ENCODE peak calls at places on chromosomes 3 and 15, in seven cellular contexts. K is iris pigment epithelial cell, M is T-helper 17 cell, Q is head of caudate nucleus, O is EH, D is T-cell, B is lung. V is an unnamed sample.

GRCh38 chr3:50604628-50605588 is 6.7 kb downstream of the CISH start:
- DNase-seq in Q (no peak), D (no peak), M (no peak), O (no peak), K (no peak), B (no peak), V (no peak)

GRCh38 chr15:29090617-29091466 is 178.8 kb downstream of the NSMCE3 start:
- DNase-seq in O (peak; percentile 33), Q (no peak), B (no peak), D (peak; percentile 47), K (peak; percentile 24), M (peak; percentile 39), V (no peak)

GRCh38 chr3:48682786-48683185 is 2.9 kb downstream of the NCKIPSD start:
- DNase-seq in K (no peak), D (no peak), Q (no peak), B (no peak), M (no peak), O (no peak), V (no peak)

GRCh38 chr15:52734329-52734728 is 55.1 kb upstream of the ATOSA start:
- DNase-seq in B (no peak), M (no peak), Q (no peak), O (no peak), K (no peak), D (no peak), V (no peak)

GRCh38 chr3:99686955-99687612 is 48.7 kb downstream of the COL8A1 start:
- DNase-seq in B (peak; percentile 59), Q (peak; percentile 16), O (peak; percentile 72), K (peak; percentile 72), D (no peak), M (peak; percentile 9), V (no peak)

GRCh38 chr15:79775821-79776220 is 121.0 kb downstream of the MTHFS start:
- DNase-seq in K (no peak), O (no peak), M (no peak), Q (no peak), B (no peak), D (no peak), V (no peak)

GRCh38 chr3:27079427-27080105 is 289.6 kb downstream of the NEK10 start:
- DNase-seq in B (no peak), M (no peak), D (no peak), Q (no peak), K (no peak), O (peak; percentile 31), V (no peak)

GRCh38 chr3:128726691-128727031 is 678 bp downstream of the RAB7A start:
- DNase-seq in B (peak; percentile 48), K (peak; percentile 84), O (peak; percentile 75), D (no peak), Q (peak; percentile 74), M (peak; percentile 10), V (peak; percentile 18)

GRCh38 chr3:185420762-185421161 is 57.8 kb downstream of the MAP3K13 start:
- DNase-seq in M (no peak), K (no peak), Q (no peak), O (peak; percentile 8), B (peak; percentile 53), D (no peak), V (no peak)

GRCh38 chr15:71471347-71471746 is 339.0 kb upstream of the NR2E3 start:
- DNase-seq in Q (no peak), D (no peak), K (peak; percentile 26), O (peak; percentile 35), B (no peak), M (no peak), V (no peak)

GRCh38 chr15:69524850-69525249 is 72.2 kb downstream of the RPLP1 start:
- DNase-seq in D (no peak), M (no peak), O (no peak), Q (no peak), B (no peak), K (no peak), V (no peak)

V was measured in activated gamma-delta T cell.